ENCODE peak calls at places on chromosomes 2 and 18, in four cellular contexts. Q is HepG2, M is SK-N-SH, O is K562. V is an unnamed sample.

GRCh38 chr2:224166661-224167060 is 127.6 kb upstream of the SERPINE2 start:
- DNase-seq in Q (no peak), M (no peak), O (no peak), V (no peak)

GRCh38 chr2:168698959-168699358 is 103.5 kb upstream of the NOSTRIN start:
- DNase-seq in Q (no peak), M (no peak), O (no peak), V (no peak)

GRCh38 chr18:70490008-70490933 is 201.4 kb downstream of the SOCS6 start:
- DNase-seq in Q (peak; percentile 32), M (peak; percentile 47), O (peak; percentile 35), V (peak; percentile 18)

GRCh38 chr2:170771049-170771937 is 1.1 kb downstream of the ERICH2 start:
- DNase-seq in Q (peak; percentile 30), M (no peak), O (no peak), V (peak; percentile 61)

GRCh38 chr2:104874230-104874629 is 20.3 kb downstream of the POU3F3 start:
- DNase-seq in Q (no peak), M (no peak), O (no peak), V (no peak)

GRCh38 chr2:112646791-112647720 is 1.3 kb downstream of the SLC20A1 start:
- DNase-seq in Q (no peak), M (peak; percentile 37), O (no peak), V (no peak)

GRCh38 chr18:56196495-56197225 is 441.7 kb downstream of the TXNL1 start:
- DNase-seq in Q (no peak), M (no peak), O (no peak), V (no peak)

GRCh38 chr2:73968357-73968937 is 16.3 kb upstream of the TET3 start:
- DNase-seq in Q (no peak), M (no peak), O (no peak), V (no peak)

GRCh38 chr2:202249864-202250263 is 11.5 kb upstream of the SUMO1 start:
- DNase-seq in Q (no peak), M (no peak), O (no peak), V (peak; percentile 70)

GRCh38 chr2:238506669-238507068 is 79.9 kb downstream of the ASB1 start:
- DNase-seq in Q (no peak), M (no peak), O (no peak), V (no peak)

GRCh38 chr2:55437515-55438390 is 18.1 kb upstream of the CCDC88A start:
- DNase-seq in Q (no peak), M (no peak), O (no peak), V (no peak)

GRCh38 chr2:169507698-169508097 is 1.8 kb upstream of the KLHL41 start:
- DNase-seq in Q (peak; percentile 58), M (no peak), O (no peak), V (no peak)

GRCh38 chr2:173059941-173060575 is 15.6 kb upstream of the MAP3K20 start:
- DNase-seq in Q (no peak), M (no peak), O (no peak), V (no peak)

DNA sequence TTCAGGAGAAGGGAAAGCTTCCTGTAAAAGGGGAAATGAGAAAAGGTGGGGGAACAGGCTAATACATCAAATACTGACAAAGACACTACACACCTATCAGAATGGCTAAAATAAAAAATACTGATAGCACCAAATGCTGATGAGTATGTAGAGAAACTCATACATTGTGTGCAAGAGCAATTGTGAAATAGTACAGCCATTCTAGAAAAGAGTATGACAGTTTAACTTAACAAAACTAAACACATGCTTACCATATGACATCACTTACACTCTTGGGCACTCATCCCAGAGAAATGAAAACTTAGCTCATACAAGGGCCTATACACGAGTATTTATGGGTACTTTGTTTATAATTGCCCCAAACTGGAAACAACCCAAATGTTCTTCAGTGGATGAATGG is 53.4 kb downstream of the ZNF638 start:
- DNase-seq in Q (no peak), M (no peak), O (no peak), V (no peak)
- TF ChIP-seq FOXJ3 in Q (no peak), M (no peak), O (no peak), V (no peak)

GRCh38 chr2:100921685-100922161 is 80.4 kb upstream of the RPL31 start:
- DNase-seq in Q (no peak), M (peak; percentile 44), O (peak; percentile 61), V (no peak)

GRCh38 chr2:100924122-100924519 is 78.0 kb upstream of the RPL31 start:
- DNase-seq in Q (no peak), M (no peak), O (no peak), V (no peak)

GRCh38 chr2:100923461-100924020 is 78.5 kb upstream of the RPL31 start:
- DNase-seq in Q (no peak), M (no peak), O (no peak), V (no peak)

GRCh38 chr2:100928235-100928634 is 73.9 kb upstream of the RPL31 start:
- DNase-seq in Q (no peak), M (no peak), O (no peak), V (no peak)

DNA sequence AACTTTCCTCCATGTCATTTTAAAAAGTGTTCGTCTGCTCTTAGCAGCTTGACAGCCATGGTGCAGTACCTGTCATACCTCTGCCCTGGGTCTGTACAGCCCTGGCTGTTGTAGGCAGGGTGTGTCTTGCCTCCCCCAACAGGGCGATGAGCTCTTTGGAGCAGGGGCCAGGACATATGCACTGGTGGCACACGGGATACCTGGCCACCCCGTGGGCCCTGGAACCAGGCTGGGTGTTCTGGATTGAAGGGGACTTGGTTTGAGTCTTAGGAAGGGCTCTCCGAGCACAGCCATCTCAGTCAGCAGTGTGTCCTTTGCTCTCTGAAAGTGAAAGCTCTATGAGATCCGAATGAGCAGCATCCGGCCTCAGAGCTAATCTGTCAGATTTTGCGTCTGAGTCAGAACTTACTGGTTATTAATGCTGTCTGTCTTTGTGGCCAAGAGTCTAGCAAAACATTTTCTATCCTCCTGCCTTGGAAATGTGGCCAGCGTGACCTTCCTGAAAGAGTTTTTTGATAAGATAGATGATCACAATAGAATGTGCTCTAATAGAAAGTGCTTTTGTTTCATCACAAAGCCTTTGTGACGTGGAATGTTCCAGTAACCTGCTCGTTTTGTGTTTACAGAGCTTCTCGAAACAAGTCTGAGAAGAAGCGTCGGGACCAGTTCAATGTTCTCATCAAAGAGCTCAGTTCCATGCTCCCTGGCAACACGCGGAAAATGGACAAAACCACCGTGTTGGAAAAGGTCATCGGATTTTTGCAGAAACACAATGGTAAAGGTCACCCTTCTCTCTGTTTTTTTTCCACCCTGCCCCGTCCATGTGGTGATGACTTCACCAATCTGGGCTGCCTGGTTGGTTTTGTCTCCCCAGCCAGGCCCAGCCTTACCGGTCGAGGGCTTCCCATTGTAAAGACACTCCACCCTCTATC is 77.3 kb upstream of the RPL31 start:
- DNase-seq in Q (no peak), M (no peak), O (no peak), V (no peak)
- TF ChIP-seq FOXJ3 in Q (no peak), M (no peak), O (no peak), V (no peak)

GRCh38 chr2:14628906-14629305 is 3.6 kb upstream of the LRATD1 start:
- DNase-seq in Q (no peak), M (no peak), O (no peak), V (no peak)
- TF ChIP-seq FOXJ3 in Q (no peak), M (no peak), O (no peak), V (no peak)

GRCh38 chr2:23673830-23674679 is 252.9 kb downstream of the ATAD2B start:
- DNase-seq in Q (peak; percentile 30), M (no peak), O (peak; percentile 44), V (peak; percentile 47)
- TF ChIP-seq FOXJ3 in Q (no peak), M (no peak), O (no peak), V (no peak)

GRCh38 chr2:36088716-36089328 is 266.8 kb upstream of the CRIM1 start:
- DNase-seq in Q (no peak), M (no peak), O (no peak), V (no peak)
- TF ChIP-seq FOXJ3 in Q (no peak), M (no peak), O (no peak), V (no peak)

DNA sequence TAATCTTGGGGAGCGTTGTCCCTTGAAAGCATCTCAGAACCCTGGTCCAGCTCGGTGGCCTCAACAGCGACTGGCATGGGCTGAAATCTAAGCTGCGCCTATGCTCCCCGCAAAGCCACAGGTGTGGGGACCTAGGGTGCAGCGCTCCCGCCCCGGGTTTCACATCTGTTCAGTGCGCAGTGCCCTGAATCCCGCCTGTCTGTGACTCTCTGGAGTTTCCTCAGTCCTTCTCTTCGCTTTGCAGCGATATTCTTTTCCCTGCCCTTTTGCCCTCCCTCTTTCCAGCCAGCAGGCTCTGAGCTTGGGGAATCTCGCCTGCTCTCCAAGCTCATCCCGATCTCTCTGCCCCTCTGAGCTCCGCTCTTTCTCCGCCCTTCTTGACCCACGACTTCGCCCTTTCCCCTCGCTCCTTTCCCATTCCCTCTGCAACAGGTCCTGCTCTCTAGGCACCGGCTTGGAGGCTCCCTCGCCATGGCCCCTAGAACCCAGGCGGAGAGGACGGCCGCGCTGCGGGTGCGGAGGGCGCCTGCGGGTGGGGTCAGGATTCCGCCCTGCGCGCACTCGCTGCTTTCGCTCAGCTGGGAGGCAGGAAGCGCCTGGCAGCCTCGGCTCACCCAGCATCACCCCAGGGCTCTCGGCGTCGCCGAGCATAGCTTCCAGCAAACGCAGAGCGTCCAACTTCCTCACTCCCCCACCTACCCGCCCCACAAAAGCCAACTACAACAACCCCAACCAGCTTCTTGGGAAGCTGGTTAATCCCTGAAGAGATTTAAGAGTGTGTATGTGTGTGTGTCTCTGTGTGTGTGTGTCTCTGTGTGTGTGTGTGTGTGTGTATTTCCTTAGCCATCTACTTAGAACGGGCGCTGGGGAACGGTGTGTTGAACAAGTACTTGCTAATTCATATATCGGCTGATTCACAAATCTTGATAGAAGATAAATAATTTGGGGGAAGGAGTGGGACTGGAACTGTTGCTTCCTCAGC is 1.1 kb downstream of the GRP start:
- DNase-seq in Q (no peak), M (peak; percentile 56), O (no peak), V (peak; percentile 41)
- TF ChIP-seq FOXJ3 in Q (no peak), M (no peak), O (no peak), V (no peak)

GRCh38 chr2:16258350-16258749 is 318.0 kb downstream of the MYCN start:
- DNase-seq in Q (no peak), M (no peak), O (no peak), V (no peak)
- TF ChIP-seq FOXJ3 in Q (no peak), M (no peak), O (no peak), V (no peak)

DNA sequence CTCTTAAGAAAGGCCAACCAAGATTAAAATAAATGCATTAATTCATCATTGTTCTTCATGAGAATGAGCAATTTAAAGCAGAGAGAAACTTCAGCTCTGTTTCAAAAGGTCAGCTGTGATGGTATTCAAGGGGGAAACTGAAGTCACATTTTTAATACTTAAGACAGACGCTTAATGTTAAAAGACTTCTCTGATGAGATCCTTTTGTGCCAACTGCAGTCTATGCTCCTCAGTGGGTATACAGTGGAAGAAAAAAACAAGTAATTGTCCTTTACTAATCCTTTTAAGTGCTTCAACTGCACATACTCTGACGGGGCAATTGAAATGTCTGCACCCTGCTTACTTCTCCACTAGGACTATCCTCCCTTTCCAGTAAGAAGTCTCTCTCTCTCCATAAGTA is 309.7 kb downstream of the GULP1 start:
- DNase-seq in Q (no peak), M (no peak), O (no peak), V (no peak)
- TF ChIP-seq FOXJ3 in Q (no peak), M (no peak), O (no peak), V (no peak)

DNA sequence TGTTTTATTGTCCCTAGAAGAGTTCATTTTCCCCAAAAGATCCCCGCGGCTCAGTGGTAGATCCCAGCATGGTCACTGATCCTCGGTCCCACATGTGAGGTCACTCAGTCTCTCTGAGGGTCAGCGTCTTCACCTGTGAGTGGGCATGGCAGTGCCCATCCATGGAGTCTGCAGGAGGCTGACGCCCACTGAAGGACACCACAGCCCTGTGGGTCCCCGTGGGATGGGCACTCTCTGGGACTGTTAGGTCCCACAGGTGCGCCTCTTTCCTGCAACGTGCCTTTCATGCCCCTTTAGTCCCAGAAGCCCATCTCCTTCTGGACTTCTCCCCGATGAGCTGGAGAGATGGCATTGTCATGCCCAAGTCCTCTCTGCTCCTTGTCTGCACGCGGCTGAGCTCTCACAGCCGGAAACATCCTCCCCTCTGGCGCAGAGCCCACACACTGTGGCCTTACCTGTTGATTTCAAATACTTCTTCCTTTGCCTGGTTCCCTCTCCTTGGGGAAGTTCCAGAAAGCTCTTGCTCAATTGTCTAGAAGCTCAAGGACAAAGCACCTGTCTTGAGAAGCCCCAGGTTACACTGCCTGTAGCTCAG is 75.9 kb downstream of the PTGR3 start:
- DNase-seq in Q (no peak), M (no peak), O (no peak), V (no peak)
- TF ChIP-seq FOXJ3 in Q (no peak), M (no peak), O (no peak), V (no peak)